ENCODE peak calls at places on chromosome 21, in ten cellular contexts. F is endothelial cell of umbilical vein; P is effector memory CD8-positive, alpha-beta T cell; Z is spleen; S is ureter; U is ACHN; L is AG10803; Y is mucosa of gallbladder; R is COR-L47; K is Right ventricle myocardium superior. B is an unnamed sample.

GRCh38 chr21:19120591-19120990 is 717.0 kb upstream of the TMPRSS15 start:
- DNase-seq in F (no peak), P (no peak), Z (no peak), S (no peak), U (no peak), L (no peak), Y (no peak), R (no peak), K (no peak), B (no peak)

GRCh38 chr21:16838330-16838729 is 674.5 kb upstream of the CXADR start:
- DNase-seq in F (no peak), P (no peak), Z (no peak), S (no peak), U (no peak), L (no peak), Y (no peak), R (no peak), K (no peak), B (peak; percentile 58)

GRCh38 chr21:44927587-44928461 is 7.1 kb upstream of the ITGB2 start:
- DNase-seq in F (no peak), P (peak; percentile 67), Z (peak; percentile 96), S (no peak), U (peak; percentile 89), L (peak; percentile 85), Y (peak; percentile 59), R (no peak), K (peak; percentile 70), B (no peak)

GRCh38 chr21:46116846-46117585 is 19.1 kb downstream of the COL6A2 start:
- DNase-seq in F (no peak), P (no peak), Z (peak; percentile 65), S (no peak), U (no peak), L (peak; percentile 58), Y (no peak), R (no peak), K (no peak), B (peak; percentile 9)

GRCh38 chr21:37787456-37787855 is 128.8 kb downstream of the KCNJ6 start:
- DNase-seq in F (peak; percentile 76), P (no peak), Z (no peak), S (no peak), U (peak; percentile 47), L (peak; percentile 92), Y (no peak), R (no peak), K (no peak), B (no peak)

GRCh38 chr21:45306832-45307571 is 19.3 kb upstream of the POFUT2 start:
- DNase-seq in F (no peak), P (no peak), Z (peak; percentile 78), S (no peak), U (no peak), L (peak; percentile 44), Y (peak; percentile 74), R (no peak), K (peak; percentile 88), B (peak; percentile 58)

GRCh38 chr21:17454315-17455027 is 58.4 kb upstream of the CXADR start:
- DNase-seq in F (peak; percentile 73), P (no peak), Z (no peak), S (no peak), U (peak; percentile 73), L (peak; percentile 86), Y (no peak), R (no peak), K (peak; percentile 50), B (peak; percentile 84)

GRCh38 chr21:27636671-27637070 is 669.8 kb upstream of the ADAMTS5 start:
- DNase-seq in F (no peak), P (no peak), Z (no peak), S (no peak), U (no peak), L (no peak), Y (no peak), R (no peak), K (no peak), B (no peak)

GRCh38 chr21:28699591-28700259 is 293.0 kb downstream of the LTN1 start:
- DNase-seq in F (no peak), P (no peak), Z (no peak), S (peak; percentile 48), U (no peak), L (peak; percentile 62), Y (no peak), R (no peak), K (no peak), B (no peak)

GRCh38 chr21:45363921-45364463 is 41.0 kb upstream of the COL18A1 start:
- DNase-seq in F (peak; percentile 99), P (no peak), Z (no peak), S (peak; percentile 84), U (peak; percentile 96), L (peak; percentile 99), Y (peak; percentile 90), R (no peak), K (peak; percentile 89), B (peak; percentile 93)

GRCh38 chr21:35019631-35020032 is 29.5 kb downstream of the RUNX1 start:
- DNase-seq in F (no peak), P (no peak), Z (no peak), S (peak; percentile 62), U (peak; percentile 64), L (no peak), Y (peak; percentile 86), R (no peak), K (no peak), B (no peak)

GRCh38 chr21:32319012-32319411 is 20.4 kb downstream of the MRAP start:
- DNase-seq in F (no peak), P (no peak), Z (no peak), S (no peak), U (no peak), L (no peak), Y (no peak), R (no peak), K (no peak), B (no peak)

GRCh38 chr21:44962481-44962966 is 22.7 kb downstream of the SLX9 start:
- DNase-seq in F (peak; percentile 97), P (no peak), Z (peak; percentile 36), S (no peak), U (no peak), L (peak; percentile 98), Y (peak; percentile 48), R (no peak), K (peak; percentile 43), B (no peak)

GRCh38 chr21:27831821-27832569 is 865.1 kb upstream of the ADAMTS5 start:
- DNase-seq in F (no peak), P (no peak), Z (no peak), S (no peak), U (no peak), L (peak; percentile 61), Y (no peak), R (no peak), K (no peak), B (no peak)

GRCh38 chr21:36330904-36331303 is 10.9 kb downstream of the MORC3 start:
- DNase-seq in F (peak; percentile 64), P (peak; percentile 49), Z (no peak), S (no peak), U (peak; percentile 49), L (peak; percentile 61), Y (peak; percentile 37), R (peak; percentile 43), K (no peak), B (no peak)

B was measured in adrenal gland.